ENCODE peak calls at places on chromosomes 2 and 18, in seven cellular contexts. T, I, A, R, L, B and X are unnamed samples.

GRCh38 chr2:164841719-164842623 is at the start of gene COBLL1:
- DNase-seq in A (peak), T (peak), I (peak), L (no peak), R (peak), B (peak), X (no peak)

GRCh38 chr2:33529771-33530481 is 53.5 kb downstream of the RASGRP3 start:
- DNase-seq in R (no peak), T (peak), I (peak), B (peak), L (no peak), A (no peak), X (no peak)

GRCh38 chr2:58571181-58571852 is 330.2 kb upstream of the FANCL start:
- DNase-seq in I (peak), B (peak), T (peak), A (no peak), L (peak), R (peak), X (no peak)

GRCh38 chr2:25293145-25293544 is 48.6 kb downstream of the DNMT3A start:
- DNase-seq in A (no peak), T (no peak), I (no peak), R (no peak), L (no peak), B (no peak), X (no peak)

GRCh38 chr2:8837795-8838140 is 355 bp upstream of the KIDINS220 start:
- DNase-seq in T (no peak), I (no peak), B (no peak), R (no peak), L (no peak), A (no peak), X (no peak)

GRCh38 chr2:20596973-20597867 is 53.7 kb downstream of the HS1BP3 start:
- DNase-seq in T (peak), I (no peak), L (no peak), B (peak), A (peak), R (no peak), X (no peak)

GRCh38 chr18:5962362-5962761 is 67.0 kb upstream of the TMEM200C start:
- DNase-seq in I (no peak), T (no peak), B (no peak), L (no peak), R (no peak), A (no peak), X (no peak)

GRCh38 chr18:7059276-7059675 is 58.3 kb downstream of the LAMA1 start:
- DNase-seq in I (no peak), T (no peak), L (no peak), B (no peak), R (no peak), A (no peak), X (no peak)

GRCh38 chr2:62309465-62310091 is 113.7 kb downstream of the B3GNT2 start:
- DNase-seq in R (no peak), T (no peak), I (no peak), A (no peak), L (peak), B (peak), X (peak)

GRCh38 chr18:6751207-6751606 is 21.7 kb downstream of the ARHGAP28 start:
- DNase-seq in T (peak), I (no peak), R (no peak), L (no peak), B (no peak), A (no peak), X (no peak)